ENCODE peak calls at places on chromosomes 12 and 14, in five cellular contexts. A is SK-N-SH, X is H1, O is GM12878, T is HepG2. Q is an unnamed sample.

GRCh38 chr12:123741937-123742572 is 20.0 kb upstream of the DNAH10 start:
- DNase-seq in O (no peak), A (no peak), X (no peak), T (no peak), Q (no peak)

GRCh38 chr12:90124289-90124688 is 415.7 kb upstream of the ATP2B1 start:
- DNase-seq in A (no peak), X (no peak), O (no peak), T (no peak), Q (no peak)

GRCh38 chr12:65171073-65171472 is 1.7 kb downstream of the LEMD3 start:
- DNase-seq in X (no peak), T (no peak), A (no peak), O (no peak), Q (no peak)

GRCh38 chr14:30974628-30975027 is 50.8 kb upstream of the AP4S1 start:
- DNase-seq in X (no peak), A (no peak), T (no peak), O (no peak), Q (no peak)

GRCh38 chr14:76264384-76264783 is 111.6 kb upstream of the ESRRB start:
- DNase-seq in A (no peak), T (no peak), O (no peak), X (no peak), Q (no peak)

GRCh38 chr12:34300376-34301250 is 278.3 kb downstream of the ALG10 start:
- DNase-seq in X (no peak), O (no peak), A (no peak), T (no peak), Q (no peak)

GRCh38 chr12:79424109-79424721 is 266.5 kb downstream of the PAWR start:
- DNase-seq in A (peak), O (no peak), X (no peak), T (peak), Q (no peak)

GRCh38 chr14:91144425-91145145 is 30.7 kb downstream of the DGLUCY start:
- DNase-seq in T (no peak), O (no peak), A (no peak), X (no peak), Q (no peak)

GRCh38 chr12:63064080-63064479 is 86.9 kb downstream of the AVPR1A start:
- DNase-seq in O (no peak), A (no peak), T (no peak), X (no peak), Q (no peak)

GRCh38 chr14:71693373-71693772 is 238.9 kb upstream of the RGS6 start:
- DNase-seq in X (no peak), O (no peak), A (peak), T (no peak), Q (no peak)

GRCh38 chr14:105411017-105411941 is 8.3 kb upstream of the MTA1 start:
- DNase-seq in X (no peak), A (peak), O (no peak), T (no peak), Q (no peak)

GRCh38 chr12:64890873-64891468 is 66.5 kb downstream of the TBC1D30 start:
- DNase-seq in X (no peak), T (peak), O (no peak), A (peak), Q (peak)

GRCh38 chr14:51401272-51401671 is 161.2 kb downstream of the TMX1 start:
- DNase-seq in X (no peak), O (no peak), A (no peak), T (no peak), Q (no peak)

GRCh38 chr12:4572670-4573069 is 10.7 kb downstream of the DYRK4 start:
- DNase-seq in O (no peak), A (no peak), T (no peak), X (no peak), Q (no peak)

GRCh38 chr12:101830391-101831325 is at the start of gene GNPTAB:
- DNase-seq in O (peak), A (peak), X (peak), T (peak), Q (peak)

GRCh38 chr12:98714426-98714825 is 69.3 kb downstream of the APAF1 start:
- DNase-seq in X (no peak), A (no peak), O (no peak), T (no peak), Q (no peak)

GRCh38 chr14:35213869-35214387 is 78.3 kb upstream of the PSMA6 start:
- DNase-seq in T (peak), X (no peak), O (no peak), A (no peak), Q (no peak)

GRCh38 chr12:68905731-68906130 is 27.2 kb downstream of the CPM start:
- DNase-seq in X (no peak), T (no peak), O (no peak), A (no peak), Q (no peak)

GRCh38 chr14:44300911-44301310 is 206.2 kb downstream of the FSCB start:
- DNase-seq in X (no peak), T (no peak), O (no peak), A (no peak), Q (no peak)

GRCh38 chr12:90940872-90941499 is 14.0 kb downstream of the CCER1 start:
- DNase-seq in A (peak), T (peak), X (no peak), O (no peak), Q (peak)

GRCh38 chr14:60723218-60724079 is 702 bp downstream of the SIX4 start:
- DNase-seq in O (no peak), A (peak), X (no peak), T (no peak), Q (peak)

GRCh38 chr12:50615534-50616296 is 110.9 kb downstream of the DIP2B start:
- DNase-seq in X (no peak), T (no peak), O (no peak), A (no peak), Q (no peak)

DNA sequence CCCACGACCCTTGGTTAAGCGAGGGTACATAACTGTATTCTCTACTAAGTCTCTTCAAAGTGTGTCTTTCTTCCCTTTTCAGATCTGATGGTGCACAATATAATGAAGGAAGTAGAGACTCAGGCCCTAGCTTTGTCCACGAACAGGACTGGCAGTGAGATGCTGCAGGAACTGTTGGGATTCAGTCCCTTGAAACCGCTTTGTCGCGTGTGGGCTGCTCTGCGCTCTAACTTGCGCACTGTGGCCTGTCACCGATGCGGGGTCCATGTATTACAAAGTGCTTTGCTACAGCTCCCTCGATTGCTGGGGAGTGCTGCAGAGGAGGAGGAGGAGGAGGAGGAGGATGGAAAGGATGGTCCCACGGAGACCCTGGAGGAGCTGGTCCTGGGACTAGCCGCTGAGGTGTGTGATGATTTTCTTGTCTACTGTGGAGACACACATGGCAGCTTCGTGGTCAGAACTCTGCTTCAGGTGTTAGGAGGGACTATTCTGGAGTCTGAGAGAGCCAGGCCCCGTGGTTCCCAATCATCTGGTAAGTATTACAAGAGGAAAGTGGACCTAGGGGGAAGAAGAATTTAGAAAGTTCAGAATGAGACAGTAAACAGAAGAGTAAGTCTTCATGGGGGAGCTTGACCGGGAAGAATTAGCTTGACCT is 803 bp downstream of the NOP9 start:
- DNase-seq in A (no peak), X (no peak), O (no peak), T (no peak), Q (no peak)
- TF ChIP-seq GABPA in A (no peak), X (no peak), O (no peak), T (no peak), Q (no peak)

GRCh38 chr14:100536141-100536540 is 51.1 kb downstream of the BEGAIN start:
- DNase-seq in O (no peak), A (peak), X (no peak), T (no peak), Q (no peak)
- TF ChIP-seq GABPA in O (no peak), A (no peak), X (no peak), T (no peak), Q (no peak)

GRCh38 chr12:132429932-132430643 is 59.9 kb upstream of the FBRSL1 start:
- DNase-seq in A (no peak), T (no peak), X (no peak), O (no peak), Q (peak)
- TF ChIP-seq GABPA in A (no peak), T (no peak), X (no peak), O (no peak), Q (no peak)

DNA sequence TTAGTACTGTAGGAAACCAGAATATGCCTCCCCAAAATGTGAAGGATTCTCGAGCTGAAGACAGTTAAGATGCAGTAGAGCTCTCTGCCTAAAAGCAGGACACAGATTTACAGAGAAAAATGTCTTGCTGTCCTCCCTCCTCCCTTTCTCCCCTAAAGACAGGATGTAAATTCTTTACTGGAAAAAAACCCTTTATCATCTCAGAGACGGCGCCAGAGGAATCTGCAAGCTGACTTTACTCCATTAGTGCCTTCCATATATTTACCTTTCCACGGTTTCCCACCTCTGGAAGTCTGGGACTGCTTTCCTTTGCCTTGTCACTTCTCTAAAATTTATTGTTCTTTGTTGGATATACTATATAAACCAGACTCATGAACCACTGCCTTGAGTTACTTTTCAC is 99.7 kb downstream of the RAD51B start:
- DNase-seq in X (no peak), A (no peak), T (no peak), O (no peak), Q (no peak)
- TF ChIP-seq GABPA in X (no peak), A (no peak), T (no peak), O (no peak), Q (no peak)

GRCh38 chr12:52821826-52822660 is 8.1 kb upstream of the KRT4 start:
- DNase-seq in X (no peak), A (no peak), O (no peak), T (no peak), Q (no peak)
- TF ChIP-seq GABPA in X (no peak), A (no peak), O (no peak), T (no peak), Q (no peak)

GRCh38 chr14:83467811-83468210 is 1934.2 kb upstream of the SEL1L start:
- DNase-seq in O (no peak), X (no peak), T (no peak), A (no peak), Q (peak)
- TF ChIP-seq GABPA in O (no peak), X (no peak), T (no peak), A (no peak), Q (no peak)

GRCh38 chr12:131049569-131050339 is 96.0 kb downstream of the ADGRD1 start:
- DNase-seq in A (no peak), O (no peak), X (no peak), T (no peak), Q (no peak)
- TF ChIP-seq GABPA in A (no peak), O (no peak), X (no peak), T (no peak), Q (no peak)

Q was measured in HL-60.